ENCODE peak calls at places on chromosomes 1 and 21, in six cellular contexts. E is adrenal gland, A is IMR-90, N is A673, C is tibial artery, R is tibial nerve. Z is an unnamed sample. For H3K4me1, the result is how much of the 10 kb centered on the place peaks cover.

GRCh38 chr1:88126467-88126866 is 557.6 kb upstream of the PKN2 start:
- DNase-seq in R (no peak), A (no peak), E (no peak), C (no peak), N (no peak), Z (no peak)

GRCh38 chr21:42315296-42315891 is at the start of gene TFF3:
- DNase-seq in C (no peak), R (no peak), A (no peak), N (no peak), E (peak), Z (no peak)

GRCh38 chr1:231691618-231692259 is 65.1 kb downstream of the DISC1 start:
- DNase-seq in R (no peak), C (no peak), A (peak), E (peak), N (peak), Z (peak)

GRCh38 chr1:72037745-72038343 is 244.5 kb downstream of the NEGR1 start:
- DNase-seq in N (peak), R (no peak), A (peak), E (peak), C (no peak), Z (peak)

GRCh38 chr1:157725214-157725577 is 24.6 kb upstream of the FCRL3 start:
- DNase-seq in A (no peak), E (no peak), N (no peak), R (no peak), C (no peak), Z (no peak)

GRCh38 chr1:4468386-4468785 is 186.0 kb upstream of the AJAP1 start:
- DNase-seq in R (no peak), E (no peak), A (no peak), C (peak), N (no peak), Z (no peak)

GRCh38 chr1:65431111-65431705 is 10.7 kb downstream of the LEPR start:
- DNase-seq in N (peak), C (no peak), A (peak), E (no peak), R (no peak), Z (no peak)

GRCh38 chr1:33616780-33617179 is 144.3 kb downstream of the ZSCAN20 start:
- DNase-seq in E (no peak), R (no peak), N (no peak), A (no peak), C (no peak), Z (no peak)

GRCh38 chr1:1069711-1070676 is 4.1 kb downstream of the RNF223 start:
- DNase-seq in A (peak), R (no peak), E (no peak), N (no peak), C (no peak), Z (no peak)

GRCh38 chr1:234656981-234657651 is 47.1 kb upstream of the IRF2BP2 start:
- DNase-seq in A (peak), C (no peak), E (no peak), N (no peak), R (no peak), Z (no peak)

GRCh38 chr21:31370893-31371652 is 27.0 kb upstream of the TIAM1 start:
- DNase-seq in E (no peak), N (no peak), C (no peak), A (peak), R (no peak), Z (peak)

GRCh38 chr1:30966690-30967369 is 58.3 kb upstream of the SDC3 start:
- DNase-seq in A (peak), E (peak), R (no peak), N (peak), C (no peak), Z (no peak)

GRCh38 chr1:215568287-215568692 is 1.2 kb downstream of the KCTD3 start:
- DNase-seq in N (peak), A (peak), R (no peak), C (no peak), E (peak), Z (no peak)

GRCh38 chr21:31143021-31143420 is 104.7 kb upstream of the KRTAP19-8 start:
- DNase-seq in C (no peak), A (peak), E (no peak), N (no peak), R (no peak), Z (no peak)

GRCh38 chr1:31234309-31234708 is 5.4 kb downstream of the NKAIN1 start:
- DNase-seq in C (no peak), E (no peak), N (no peak), A (no peak), R (no peak), Z (no peak)

GRCh38 chr1:29518183-29518835 is 282.0 kb downstream of the PTPRU start:
- DNase-seq in E (peak), R (no peak), A (no peak), C (peak), N (no peak), Z (no peak)

GRCh38 chr1:170586942-170587593 is 55.1 kb downstream of the GORAB start:
- DNase-seq in R (no peak), N (no peak), A (peak), E (no peak), C (no peak), Z (no peak)

DNA sequence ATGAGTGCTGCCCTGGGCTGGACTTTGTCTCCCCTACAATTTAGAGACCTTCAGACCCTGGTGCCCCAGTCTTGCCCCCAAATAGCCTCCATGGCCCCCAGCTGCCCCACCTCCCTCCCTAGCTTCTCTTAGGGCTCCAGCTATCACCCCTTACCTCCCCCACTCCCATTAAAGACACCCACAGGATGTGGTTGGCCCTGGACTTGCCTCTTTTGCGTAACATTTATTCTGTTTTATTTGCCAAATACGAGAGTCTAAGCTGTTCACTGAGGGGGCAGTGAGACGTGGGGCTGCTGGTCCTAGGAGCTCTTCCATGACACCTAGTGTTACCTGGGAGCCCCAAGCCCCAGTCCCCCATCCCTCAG is 4.5 kb downstream of the ZC3H12A start:
- DNase-seq in C (no peak), E (no peak), R (no peak), A (peak), N (no peak), Z (no peak)
- H3K27ac ChIP-seq in C (peak), E (peak), R (peak), A (peak), N (peak), Z (no peak)

GRCh38 chr1:165851034-165851658 is 23.7 kb downstream of the UCK2 start:
- DNase-seq in E (no peak), C (no peak), N (no peak), R (no peak), A (peak), Z (no peak)
- H3K4me1 ChIP-seq in E (under half), C (under half), N (under half), R (under half), A (under half), Z (under half)

GRCh38 chr1:91502882-91503184 is 2.2 kb downstream of the CDC7 start:
- DNase-seq in N (peak), E (no peak), A (peak), R (no peak), C (no peak), Z (no peak)
- TF ChIP-seq CTCF in N (peak), E (no peak), A (peak), R (no peak), C (no peak), Z (peak)

DNA sequence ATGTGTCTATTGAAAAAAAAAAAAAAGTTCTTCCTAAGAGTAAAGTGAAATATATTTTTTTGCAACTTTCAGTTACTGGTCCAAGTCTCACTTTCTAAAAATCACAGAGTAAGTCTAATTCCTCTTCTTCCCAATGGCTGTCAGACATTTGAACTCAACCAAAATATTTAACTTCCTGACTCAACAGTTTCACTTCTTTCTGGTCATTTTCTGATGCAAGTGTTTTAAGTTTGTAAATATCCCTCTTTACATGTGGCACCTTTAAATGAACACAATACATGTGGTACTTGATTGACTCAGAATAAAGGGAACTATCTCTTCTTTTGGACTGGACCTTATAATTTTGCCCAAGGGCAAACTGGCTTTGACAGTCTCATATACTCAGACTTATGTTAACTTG is 76.7 kb downstream of the ASH1L start:
- DNase-seq in C (no peak), A (no peak), E (no peak), N (no peak), R (no peak), Z (no peak)
- H3K27ac ChIP-seq in C (no peak), A (no peak), E (no peak), N (no peak), R (no peak), Z (no peak)

GRCh38 chr1:173416034-173416433 is 61.1 kb upstream of the PRDX6 start:
- DNase-seq in C (no peak), N (no peak), E (no peak), A (no peak), R (no peak), Z (no peak)

GRCh38 chr1:173415490-173415889 is 61.6 kb upstream of the PRDX6 start:
- DNase-seq in N (no peak), C (no peak), A (no peak), R (no peak), E (no peak), Z (no peak)

GRCh38 chr1:173417563-173417962 is 59.6 kb upstream of the PRDX6 start:
- DNase-seq in E (no peak), A (no peak), N (no peak), R (no peak), C (no peak), Z (no peak)

GRCh38 chr1:173420330-173420806 is 56.8 kb upstream of the PRDX6 start:
- DNase-seq in R (no peak), N (peak), C (no peak), E (peak), A (peak), Z (peak)

DNA sequence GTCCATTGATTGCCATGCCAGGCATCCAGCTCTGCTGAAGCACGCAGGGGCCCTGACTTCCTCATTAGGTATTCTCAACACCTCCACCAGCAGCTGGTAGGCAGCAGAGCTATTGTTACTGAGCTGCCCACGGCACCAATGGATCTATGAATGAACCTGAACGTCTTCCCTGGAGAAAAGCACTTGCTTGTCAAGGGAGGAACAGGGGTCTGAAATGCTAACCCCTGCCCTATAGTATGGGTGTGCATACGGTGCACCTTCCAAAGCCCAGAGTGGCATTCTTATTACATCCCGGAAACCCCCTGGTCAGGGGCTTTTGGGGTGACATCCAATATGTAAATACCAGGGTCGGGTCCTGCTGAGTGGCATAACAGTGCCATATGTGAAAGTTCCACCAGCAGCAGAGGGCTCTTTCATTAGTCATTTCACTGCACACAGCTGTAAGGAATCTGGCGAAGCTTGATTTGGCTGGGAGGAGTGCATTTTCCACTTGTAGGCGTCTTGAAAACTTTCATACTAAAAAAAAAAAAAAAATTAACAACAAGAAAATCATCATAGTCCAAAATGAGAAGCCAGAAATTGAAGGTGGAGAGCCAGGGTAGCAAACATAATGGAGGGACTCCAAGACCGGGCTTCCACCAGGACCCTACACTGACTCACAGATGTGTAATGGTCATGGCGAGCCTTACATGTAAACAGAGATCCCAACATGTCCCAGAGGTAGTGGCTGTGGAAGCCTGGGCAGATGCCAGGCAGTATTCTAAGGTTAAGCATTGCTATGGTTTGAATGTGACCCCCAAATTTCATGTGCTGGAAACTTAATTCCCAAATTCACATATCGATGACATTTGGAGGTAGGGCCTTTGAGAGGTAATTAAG is 58.8 kb upstream of the PRDX6 start:
- DNase-seq in E (no peak), N (no peak), A (peak), C (no peak), R (no peak), Z (no peak)
- H3K4me1 ChIP-seq in E (under half), N (under half), A (under half), C (under half), R (under half), Z (under half)

Z was measured in endodermal cell.